ENCODE peak calls at places on chromosomes 11 and 22, in eight cellular contexts. A is fibroblast of the aortic adventitia, W is lower lobe of right lung, J is nephron progenitor cell, M is choroid plexus epithelial cell, F is omental fat pad, E is DND-41, H is fibroblast of lung. B is an unnamed sample.

GRCh38 chr22:23012081-23012622 is 58.2 kb upstream of the GNAZ start:
- DNase-seq in A (no peak), W (no peak), J (no peak), M (no peak), F (no peak), E (peak; percentile 26), H (no peak), B (no peak)

GRCh38 chr22:27982106-27982505 is 63.0 kb upstream of the PITPNB start:
- DNase-seq in A (no peak), W (no peak), J (no peak), M (no peak), F (no peak), E (no peak), H (no peak), B (no peak)

GRCh38 chr11:3000032-3000961 is 8.2 kb upstream of the NAP1L4 start:
- DNase-seq in A (peak; percentile 46), W (peak; percentile 70), J (no peak), M (peak; percentile 86), F (no peak), E (no peak), H (peak; percentile 81), B (no peak)

GRCh38 chr11:69440876-69441275 is 40.6 kb upstream of the LINC01488 start:
- DNase-seq in A (no peak), W (no peak), J (no peak), M (no peak), F (no peak), E (no peak), H (no peak), B (no peak)

GRCh38 chr11:2207212-2207611 is 35.6 kb upstream of the TH start:
- DNase-seq in A (no peak), W (no peak), J (no peak), M (no peak), F (no peak), E (peak; percentile 4), H (no peak), B (no peak)

GRCh38 chr11:88344869-88345268 is 7.3 kb upstream of the CTSC start:
- DNase-seq in A (no peak), W (no peak), J (no peak), M (peak; percentile 42), F (no peak), E (no peak), H (no peak), B (no peak)

GRCh38 chr11:19200410-19201201 is 1.2 kb downstream of the CSRP3 start:
- DNase-seq in A (peak; percentile 90), W (no peak), J (no peak), M (peak; percentile 74), F (no peak), E (no peak), H (peak; percentile 83), B (no peak)

GRCh38 chr11:10930224-10930960 is 72.5 kb upstream of the ZBED5 start:
- DNase-seq in A (peak; percentile 43), W (no peak), J (no peak), M (peak; percentile 33), F (no peak), E (peak; percentile 6), H (peak; percentile 40), B (no peak)

GRCh38 chr22:50176850-50177536 is 6.5 kb downstream of the PANX2 start:
- DNase-seq in A (no peak), W (peak; percentile 42), J (no peak), M (no peak), F (no peak), E (no peak), H (no peak), B (no peak)

GRCh38 chr11:126113515-126113957 is 50.9 kb upstream of the CDON start:
- DNase-seq in A (peak; percentile 99), W (peak; percentile 88), J (no peak), M (peak; percentile 94), F (peak; percentile 58), E (no peak), H (peak; percentile 97), B (no peak)

GRCh38 chr11:1336836-1337646 is 27.6 kb upstream of the TOLLIP start:
- DNase-seq in A (no peak), W (peak; percentile 79), J (peak; percentile 55), M (no peak), F (peak; percentile 21), E (no peak), H (no peak), B (peak; percentile 37)

GRCh38 chr11:102771351-102771750 is 9.1 kb downstream of the MMP10 start:
- DNase-seq in A (no peak), W (no peak), J (no peak), M (no peak), F (no peak), E (no peak), H (peak; percentile 53), B (no peak)

GRCh38 chr11:64298966-64299846 is 952 bp upstream of the CATSPERZ start:
- DNase-seq in A (no peak), W (peak; percentile 70), J (peak; percentile 52), M (no peak), F (no peak), E (no peak), H (no peak), B (peak; percentile 37)

GRCh38 chr11:118353084-118353710 is 6.2 kb upstream of the UBE4A start:
- DNase-seq in A (peak; percentile 49), W (no peak), J (no peak), M (peak; percentile 40), F (no peak), E (no peak), H (no peak), B (no peak)

GRCh38 chr11:76624515-76625379 is 45.8 kb downstream of the LRRC32 start:
- DNase-seq in A (no peak), W (no peak), J (no peak), M (no peak), F (no peak), E (no peak), H (no peak), B (no peak)

DNA sequence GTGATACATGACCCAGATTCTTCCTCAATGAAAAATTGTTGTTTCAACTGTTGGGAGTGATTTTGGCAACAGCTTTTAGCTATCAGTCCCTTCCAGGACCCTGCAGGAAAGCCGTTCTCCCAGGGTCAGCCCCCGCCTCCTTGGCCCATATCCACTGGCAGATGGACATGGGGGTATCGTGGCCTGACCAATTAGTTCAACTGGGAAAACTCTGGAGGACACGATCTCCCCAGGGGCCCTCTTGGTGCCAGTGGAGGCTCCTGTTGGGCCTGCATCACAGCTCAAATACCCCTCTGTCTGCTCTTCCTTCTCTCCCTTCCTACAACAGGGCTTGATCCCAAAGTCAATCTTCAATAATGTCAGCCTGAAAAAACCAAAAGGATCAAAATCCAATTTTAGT is 272.5 kb upstream of the B3GAT1 start:
- DNase-seq in A (no peak), W (no peak), J (no peak), M (no peak), F (no peak), E (no peak), H (no peak), B (no peak)
- TF ChIP-seq CTCF in A (no peak), W (no peak), J (no peak), M (no peak), F (no peak), E (no peak), H (no peak), B (no peak)

GRCh38 chr11:36153581-36153980 is 135.6 kb downstream of the COMMD9 start:
- DNase-seq in A (no peak), W (no peak), J (no peak), M (peak; percentile 32), F (no peak), E (no peak), H (no peak), B (no peak)
- TF ChIP-seq CTCF in A (no peak), W (no peak), J (no peak), M (no peak), F (no peak), E (no peak), H (no peak), B (no peak)

GRCh38 chr22:40709752-40710413 is 30.6 kb downstream of the MCHR1 start:
- DNase-seq in A (peak; percentile 84), W (no peak), J (no peak), M (peak; percentile 61), F (no peak), E (no peak), H (no peak), B (no peak)

GRCh38 chr22:40718250-40719204 is 39.2 kb downstream of the MCHR1 start:
- DNase-seq in A (no peak), W (no peak), J (no peak), M (no peak), F (no peak), E (no peak), H (no peak), B (no peak)

GRCh38 chr22:40716116-40716515 is 36.8 kb downstream of the MCHR1 start:
- DNase-seq in A (no peak), W (no peak), J (no peak), M (no peak), F (no peak), E (no peak), H (no peak), B (no peak)

GRCh38 chr22:40712311-40712710 is 33.0 kb downstream of the MCHR1 start:
- DNase-seq in A (no peak), W (no peak), J (no peak), M (no peak), F (no peak), E (no peak), H (no peak), B (no peak)

DNA sequence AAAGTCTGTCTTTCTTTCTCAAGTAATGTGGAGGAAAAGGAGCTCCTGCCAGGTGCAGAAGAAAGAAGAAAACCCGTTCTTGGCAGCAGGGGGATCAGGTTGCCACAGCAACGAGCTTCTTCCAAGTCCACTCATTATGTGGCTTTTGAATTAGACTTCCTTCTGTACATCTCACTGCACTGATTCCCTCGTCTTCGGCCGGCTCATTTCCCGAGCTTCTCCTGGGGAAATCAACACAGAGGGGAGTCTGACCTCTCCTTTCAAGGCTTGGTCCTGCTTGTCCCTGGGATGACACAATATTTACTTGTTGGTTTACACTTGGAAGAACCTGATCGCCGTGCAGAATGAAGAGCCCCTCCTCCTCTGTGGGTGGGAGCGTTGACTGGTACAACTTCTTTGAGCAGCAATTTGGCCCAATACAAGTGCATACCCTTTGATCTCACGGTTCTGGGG is 35.3 kb downstream of the MCHR1 start:
- DNase-seq in A (peak; percentile 27), W (no peak), J (peak; percentile 33), M (peak; percentile 83), F (no peak), E (no peak), H (peak; percentile 90), B (no peak)
- TF ChIP-seq CTCF in A (no peak), W (no peak), J (no peak), M (no peak), F (no peak), E (no peak), H (no peak), B (no peak)

GRCh38 chr22:37563153-37564081 is 3.1 kb downstream of the CDC42EP1 start:
- DNase-seq in A (peak; percentile 94), W (peak; percentile 69), J (peak; percentile 21), M (peak; percentile 98), F (peak; percentile 86), E (no peak), H (peak; percentile 97), B (no peak)

GRCh38 chr22:37560682-37561208 is 465 bp downstream of the CDC42EP1 start:
- DNase-seq in A (peak; percentile 45), W (peak; percentile 73), J (peak; percentile 61), M (peak; percentile 61), F (no peak), E (no peak), H (peak; percentile 75), B (no peak)

GRCh38 chr22:37564111-37564711 is 3.9 kb downstream of the CDC42EP1 start:
- DNase-seq in A (peak; percentile 57), W (no peak), J (no peak), M (peak; percentile 69), F (no peak), E (no peak), H (peak; percentile 81), B (no peak)

GRCh38 chr22:37561209-37562048 is 1.1 kb downstream of the CDC42EP1 start:
- DNase-seq in A (peak; percentile 89), W (peak; percentile 92), J (peak; percentile 93), M (peak; percentile 90), F (peak; percentile 100), E (peak; percentile 56), H (peak; percentile 84), B (peak; percentile 91)

GRCh38 chr22:37562049-37562784 is 1.9 kb downstream of the CDC42EP1 start:
- DNase-seq in A (no peak), W (no peak), J (no peak), M (no peak), F (no peak), E (no peak), H (no peak), B (no peak)
- TF ChIP-seq CTCF in A (no peak), W (no peak), J (no peak), M (no peak), F (no peak), E (no peak), H (no peak), B (no peak)